ENCODE peak calls at places on chromosomes 12 and 14, in five cellular contexts. Y, O, S, J and M are unnamed samples.

GRCh38 chr12:75699728-75700496 is 188.5 kb upstream of the KRR1 start:
- DNase-seq in O (peak; percentile 72), Y (no peak), J (no peak), S (no peak), M (no peak)

GRCh38 chr14:37150414-37150813 is 22.0 kb downstream of the SLC25A21 start:
- DNase-seq in J (peak; percentile 50), O (peak; percentile 40), S (peak; percentile 25), Y (no peak), M (peak; percentile 73)

GRCh38 chr12:12091977-12092663 is 21.4 kb downstream of the BCL2L14 start:
- DNase-seq in Y (no peak), J (no peak), S (no peak), O (no peak), M (no peak)

GRCh38 chr14:97771340-97772045 is 974.3 kb downstream of the VRK1 start:
- DNase-seq in S (no peak), J (no peak), Y (no peak), O (no peak), M (no peak)

GRCh38 chr14:79712302-79712950 is 498.9 kb downstream of the DIO2 start:
- DNase-seq in J (no peak), S (no peak), O (no peak), Y (no peak), M (no peak)

GRCh38 chr12:109728921-109729836 is 15.6 kb downstream of the FAM222A start:
- DNase-seq in S (no peak), O (no peak), J (no peak), Y (no peak), M (no peak)

GRCh38 chr12:38838211-38838850 is 67.1 kb downstream of the CPNE8 start:
- DNase-seq in S (no peak), Y (no peak), O (no peak), J (peak; percentile 33), M (no peak)

GRCh38 chr12:93645702-93646101 is 31.5 kb upstream of the CRADD start:
- DNase-seq in Y (no peak), O (no peak), J (no peak), S (no peak), M (no peak)